ENCODE peak calls at places on chromosomes 13 and 19, in seven cellular contexts. Q is body of pancreas, Z is foreskin keratinocyte, R is caudate nucleus, Y is PC-3, B is AG04450, L is mammary epithelial cell. T is an unnamed sample.

GRCh38 chr19:1400281-1401137 is 833 bp downstream of the GAMT start:
- DNase-seq in Q (peak), L (no peak), Y (no peak), B (no peak), Z (no peak), R (no peak), T (no peak)

GRCh38 chr19:30204721-30205120 is 167.5 kb upstream of the ZNF536 start:
- DNase-seq in Y (no peak), R (no peak), Q (no peak), B (no peak), Z (no peak), L (no peak), T (no peak)

GRCh38 chr13:62046512-62046911 is 630.9 kb upstream of the PCDH20 start:
- DNase-seq in R (no peak), Z (no peak), L (no peak), Q (no peak), Y (no peak), B (no peak), T (no peak)

GRCh38 chr13:110636701-110637201 is 21.4 kb downstream of the NAXD start:
- DNase-seq in Y (no peak), Q (no peak), L (no peak), R (no peak), B (no peak), Z (no peak), T (no peak)

GRCh38 chr19:6608950-6609349 is 18.0 kb upstream of the CD70 start:
- DNase-seq in B (no peak), Z (no peak), L (no peak), Y (no peak), Q (no peak), R (no peak), T (no peak)

GRCh38 chr13:28866932-28867331 is 46.8 kb downstream of the MTUS2 start:
- DNase-seq in Z (no peak), L (no peak), R (no peak), Y (no peak), B (no peak), Q (no peak), T (no peak)

GRCh38 chr19:7718668-7719067 is 13.2 kb downstream of the CLEC4G start:
- DNase-seq in B (no peak), L (no peak), Q (no peak), Y (no peak), R (no peak), Z (no peak), T (no peak)

GRCh38 chr19:2611483-2612464 is 90.7 kb downstream of the GNG7 start:
- DNase-seq in Z (no peak), L (no peak), B (no peak), Y (no peak), R (no peak), Q (peak), T (no peak)

GRCh38 chr19:46616631-46617322 is 8.1 kb downstream of the PTGIR start:
- DNase-seq in Y (peak), Z (peak), R (no peak), Q (peak), B (no peak), L (peak), T (no peak)

GRCh38 chr13:48214519-48215121 is 18.4 kb upstream of the ITM2B start:
- DNase-seq in Y (no peak), R (no peak), Q (no peak), L (peak), Z (no peak), B (no peak), T (no peak)

GRCh38 chr19:12727745-12728433 is 4.2 kb upstream of the TNPO2 start:
- DNase-seq in Y (no peak), B (no peak), Z (peak), L (no peak), Q (no peak), R (no peak), T (no peak)

GRCh38 chr19:18437481-18438330 is at the start of gene ISYNA1:
- DNase-seq in L (no peak), Y (peak), R (no peak), Q (peak), Z (peak), B (no peak), T (no peak)

GRCh38 chr19:11203194-11204075 is 6.1 kb upstream of the KANK2 start:
- DNase-seq in Y (peak), Q (peak), L (peak), B (peak), R (peak), Z (no peak), T (no peak)

GRCh38 chr13:106099765-106100164 is 435.7 kb downstream of the EFNB2 start:
- DNase-seq in B (no peak), Y (no peak), Z (no peak), Q (no peak), R (no peak), L (no peak), T (no peak)

GRCh38 chr13:103663996-103664395 is 597.8 kb upstream of the SLC10A2 start:
- DNase-seq in R (no peak), B (no peak), L (peak), Q (no peak), Y (peak), Z (peak), T (peak)

GRCh38 chr19:39405930-39406655 is 554 bp upstream of the ZFP36 start:
- DNase-seq in L (no peak), R (no peak), Z (peak), Q (no peak), Y (no peak), B (no peak), T (no peak)

GRCh38 chr19:7918615-7919421 is 1.3 kb upstream of the SNAPC2 start:
- DNase-seq in L (no peak), Q (no peak), B (no peak), R (no peak), Y (no peak), Z (no peak), T (no peak)

GRCh38 chr19:43759515-43759914 is 4.8 kb upstream of the SMG9 start:
- DNase-seq in R (no peak), Y (peak), B (no peak), L (peak), Z (peak), Q (no peak), T (peak)

GRCh38 chr13:111312944-111313590 is 7.4 kb upstream of the TEX29 start:
- DNase-seq in L (no peak), Z (no peak), Y (no peak), Q (no peak), R (no peak), B (no peak), T (no peak)

GRCh38 chr19:51327066-51327985 is 14.6 kb downstream of the VSIG10L start:
- DNase-seq in Z (peak), B (no peak), Y (peak), Q (peak), R (no peak), L (peak), T (no peak)

GRCh38 chr19:5954293-5954692 is 23.6 kb downstream of the RANBP3 start:
- DNase-seq in Q (no peak), Y (no peak), L (no peak), Z (no peak), B (no peak), R (no peak), T (no peak)

GRCh38 chr13:54733639-54734038 is 1705.0 kb downstream of the OLFM4 start:
- DNase-seq in Y (no peak), B (no peak), Q (no peak), R (no peak), L (no peak), Z (peak), T (no peak)

GRCh38 chr19:15379083-15379995 is at the start of gene AKAP8:
- DNase-seq in Q (peak), R (peak), Y (peak), B (peak), Z (peak), L (peak), T (peak)
- H3K27ac ChIP-seq in Q (peak), R (peak), Y (peak), B (peak), Z (peak), L (peak), T (peak)

GRCh38 chr19:44879309-44880065 is 11.6 kb upstream of the TOMM40 start:
- DNase-seq in L (no peak), Q (no peak), R (no peak), Z (no peak), Y (no peak), B (no peak), T (no peak)
- H3K27ac ChIP-seq in L (no peak), Q (no peak), R (no peak), Z (no peak), Y (no peak), B (no peak), T (no peak)

GRCh38 chr13:112859128-112859816 is 109.7 kb upstream of the MCF2L start:
- DNase-seq in Y (no peak), B (no peak), R (no peak), Z (no peak), Q (no peak), L (no peak), T (no peak)
- H3K27ac ChIP-seq in Y (no peak), B (no peak), R (peak), Z (no peak), Q (no peak), L (no peak), T (no peak)

GRCh38 chr13:24063281-24063851 is 97.2 kb upstream of the SPATA13 start:
- DNase-seq in Q (no peak), Y (no peak), R (peak), B (no peak), Z (no peak), L (no peak), T (no peak)
- H3K27ac ChIP-seq in Q (no peak), Y (no peak), R (peak), B (no peak), Z (no peak), L (no peak), T (no peak)

GRCh38 chr13:49954674-49955455 is 18.7 kb upstream of the SPRYD7 start:
- DNase-seq in R (no peak), Y (no peak), Z (peak), B (no peak), L (peak), Q (no peak), T (no peak)
- H3K27ac ChIP-seq in R (no peak), Y (no peak), Z (no peak), B (peak), L (no peak), Q (no peak), T (no peak)

DNA sequence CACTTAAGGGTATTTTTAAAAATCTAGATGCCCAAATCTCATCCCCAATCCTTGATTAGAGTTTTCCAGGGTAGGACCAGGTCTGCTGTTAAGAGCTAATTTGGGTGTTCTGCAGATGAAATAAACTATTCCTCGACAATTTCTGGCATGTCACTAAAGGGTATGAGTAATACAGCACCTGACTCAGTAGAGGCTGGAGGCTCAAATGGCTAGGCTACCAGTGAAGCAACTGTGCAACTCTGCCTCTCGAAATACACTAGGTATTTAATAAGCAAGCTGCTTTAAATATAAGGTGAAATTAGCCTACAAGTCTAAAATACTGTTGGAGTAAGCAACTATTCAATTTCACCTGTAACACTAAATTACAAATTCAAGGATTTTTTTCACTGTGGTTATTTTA is 1.5 kb downstream of the RNF6 start:
- DNase-seq in L (peak), B (no peak), Y (peak), R (no peak), Q (no peak), Z (peak), T (peak)
- H3K27ac ChIP-seq in L (peak), B (no peak), Y (no peak), R (no peak), Q (no peak), Z (no peak), T (peak)

T was measured in epithelial cell of prostate.